ENCODE peak calls at places on chromosomes 1 and 21, in ten cellular contexts. One of them, this sample, is unnamed.
A peak's percentile ranks its signal among the peaks of the same experiment; 100 is the strongest.

GRCh38 chr1:84300501-84300900 is 1.0 kb upstream of the SAMD13 start:
- DNase-seq in AG09309: no peak
- DNase-seq in transverse colon: no peak
- DNase-seq in sigmoid colon: no peak
- DNase-seq in astrocyte of the cerebellum: no peak
- DNase-seq in cardiac fibroblast: no peak
- DNase-seq in choroid plexus epithelial cell: no peak
- DNase-seq in fibroblast of mammary gland: no peak
- DNase-seq in AG10803: no peak
- DNase-seq in pancreas: no peak
- DNase-seq in this sample: no peak

GRCh38 chr1:203172184-203173115 is 3.2 kb downstream of the MYBPH start:
- DNase-seq in pancreas: peak; percentile 82
- DNase-seq in astrocyte of the cerebellum: peak; percentile 31
- DNase-seq in sigmoid colon: peak; percentile 79
- DNase-seq in AG09309: no peak
- DNase-seq in transverse colon: peak; percentile 72
- DNase-seq in cardiac fibroblast: peak; percentile 52
- DNase-seq in AG10803: peak; percentile 64
- DNase-seq in fibroblast of mammary gland: peak; percentile 50
- DNase-seq in choroid plexus epithelial cell: peak; percentile 63
- DNase-seq in this sample: peak; percentile 75

GRCh38 chr1:36576677-36577076 is 94.0 kb upstream of the CSF3R start:
- DNase-seq in cardiac fibroblast: no peak
- DNase-seq in AG10803: no peak
- DNase-seq in transverse colon: no peak
- DNase-seq in fibroblast of mammary gland: no peak
- DNase-seq in pancreas: no peak
- DNase-seq in choroid plexus epithelial cell: no peak
- DNase-seq in AG09309: no peak
- DNase-seq in sigmoid colon: no peak
- DNase-seq in astrocyte of the cerebellum: no peak
- DNase-seq in this sample: no peak

GRCh38 chr21:42431196-42431595 is 27.5 kb downstream of the UBASH3A start:
- DNase-seq in sigmoid colon: no peak
- DNase-seq in AG10803: no peak
- DNase-seq in fibroblast of mammary gland: no peak
- DNase-seq in transverse colon: no peak
- DNase-seq in cardiac fibroblast: no peak
- DNase-seq in choroid plexus epithelial cell: no peak
- DNase-seq in pancreas: peak; percentile 32
- DNase-seq in AG09309: no peak
- DNase-seq in astrocyte of the cerebellum: no peak
- DNase-seq in this sample: no peak

GRCh38 chr1:27522148-27522859 is 32.3 kb upstream of the WASF2 start:
- DNase-seq in choroid plexus epithelial cell: no peak
- DNase-seq in AG09309: no peak
- DNase-seq in pancreas: no peak
- DNase-seq in transverse colon: no peak
- DNase-seq in astrocyte of the cerebellum: no peak
- DNase-seq in AG10803: no peak
- DNase-seq in sigmoid colon: no peak
- DNase-seq in cardiac fibroblast: no peak
- DNase-seq in fibroblast of mammary gland: peak; percentile 57
- DNase-seq in this sample: no peak

GRCh38 chr1:35097224-35097623 is 18.0 kb downstream of the ZMYM1 start:
- DNase-seq in astrocyte of the cerebellum: peak; percentile 32
- DNase-seq in pancreas: no peak
- DNase-seq in transverse colon: no peak
- DNase-seq in fibroblast of mammary gland: no peak
- DNase-seq in AG10803: peak; percentile 69
- DNase-seq in choroid plexus epithelial cell: peak; percentile 13
- DNase-seq in sigmoid colon: no peak
- DNase-seq in cardiac fibroblast: no peak
- DNase-seq in AG09309: peak; percentile 46
- DNase-seq in this sample: no peak

GRCh38 chr1:221832151-221832550 is 90.3 kb upstream of the DUSP10 start:
- DNase-seq in choroid plexus epithelial cell: no peak
- DNase-seq in astrocyte of the cerebellum: no peak
- DNase-seq in cardiac fibroblast: no peak
- DNase-seq in fibroblast of mammary gland: no peak
- DNase-seq in sigmoid colon: no peak
- DNase-seq in pancreas: no peak
- DNase-seq in transverse colon: no peak
- DNase-seq in AG09309: no peak
- DNase-seq in AG10803: no peak
- DNase-seq in this sample: no peak

GRCh38 chr1:174023438-174023837 is 1.3 kb upstream of the RC3H1 start:
- DNase-seq in cardiac fibroblast: peak; percentile 27
- DNase-seq in pancreas: no peak
- DNase-seq in sigmoid colon: no peak
- DNase-seq in choroid plexus epithelial cell: peak; percentile 54
- DNase-seq in transverse colon: peak; percentile 73
- DNase-seq in AG10803: peak; percentile 28
- DNase-seq in AG09309: no peak
- DNase-seq in astrocyte of the cerebellum: no peak
- DNase-seq in fibroblast of mammary gland: no peak
- DNase-seq in this sample: peak; percentile 51

GRCh38 chr1:204871405-204872037 is 859 bp downstream of the NFASC start:
- DNase-seq in sigmoid colon: peak; percentile 47
- DNase-seq in transverse colon: no peak
- DNase-seq in pancreas: no peak
- DNase-seq in AG10803: peak; percentile 46
- DNase-seq in cardiac fibroblast: no peak
- DNase-seq in choroid plexus epithelial cell: no peak
- DNase-seq in astrocyte of the cerebellum: no peak
- DNase-seq in fibroblast of mammary gland: no peak
- DNase-seq in AG09309: no peak
- DNase-seq in this sample: no peak

DNA sequence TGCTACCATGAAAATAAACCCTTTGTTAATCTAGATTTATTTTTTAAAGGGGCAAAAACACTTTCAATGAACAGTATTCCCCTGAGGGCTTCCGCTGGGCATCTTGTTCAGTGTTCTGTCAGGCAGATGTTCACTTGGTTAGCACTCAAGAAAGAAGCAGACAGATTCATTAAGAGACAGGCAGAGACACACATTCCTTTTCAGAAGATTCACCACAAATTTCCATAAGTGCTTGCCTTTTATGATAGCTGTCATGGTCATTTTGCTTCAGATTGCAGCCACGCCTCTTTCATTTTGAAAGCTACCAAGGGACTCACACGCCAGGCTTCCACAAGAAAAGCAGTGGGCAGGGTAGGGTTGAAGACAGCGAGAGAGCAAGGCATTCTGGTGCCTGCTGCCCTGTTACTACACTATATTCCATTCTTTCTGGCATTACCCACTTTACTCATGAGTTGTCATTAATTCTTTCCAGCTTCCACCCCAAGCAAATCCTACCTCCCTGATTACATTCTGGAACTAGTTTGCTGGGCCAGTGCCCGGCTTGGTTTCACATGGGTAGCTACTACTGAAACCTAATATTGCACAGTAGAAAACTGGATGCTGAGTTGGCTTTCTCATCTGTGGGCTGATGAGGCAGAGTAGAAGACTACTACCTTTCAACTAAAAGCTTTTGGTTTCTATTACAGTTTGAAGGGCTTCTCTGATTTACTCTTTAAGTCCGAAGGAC is 91.1 kb upstream of the COL24A1 start:
- DNase-seq in cardiac fibroblast: no peak
- DNase-seq in AG10803: peak; percentile 75
- DNase-seq in fibroblast of mammary gland: no peak
- DNase-seq in pancreas: no peak
- DNase-seq in transverse colon: no peak
- DNase-seq in choroid plexus epithelial cell: no peak
- DNase-seq in AG09309: peak; percentile 52
- DNase-seq in sigmoid colon: no peak
- DNase-seq in astrocyte of the cerebellum: peak; percentile 6
- DNase-seq in this sample: no peak
- H3K4me3 ChIP-seq in cardiac fibroblast: no peak overlapping the region
- H3K4me3 ChIP-seq in AG10803: peak overlapping the region; percentile 34
- H3K4me3 ChIP-seq in fibroblast of mammary gland: no peak overlapping the region
- H3K4me3 ChIP-seq in pancreas: no peak overlapping the region
- H3K4me3 ChIP-seq in transverse colon: no peak overlapping the region
- H3K4me3 ChIP-seq in choroid plexus epithelial cell: no peak overlapping the region
- H3K4me3 ChIP-seq in AG09309: peak overlapping the region; percentile 20
- H3K4me3 ChIP-seq in sigmoid colon: no peak overlapping the region
- H3K4me3 ChIP-seq in astrocyte of the cerebellum: no peak overlapping the region
- H3K4me3 ChIP-seq in this sample: no peak overlapping the region

GRCh38 chr1:7581754-7582264 is 189.3 kb upstream of the VAMP3 start:
- DNase-seq in fibroblast of mammary gland: peak; percentile 52
- DNase-seq in AG09309: no peak
- DNase-seq in transverse colon: no peak
- DNase-seq in cardiac fibroblast: peak; percentile 1
- DNase-seq in pancreas: no peak
- DNase-seq in AG10803: peak; percentile 8
- DNase-seq in sigmoid colon: peak; percentile 75
- DNase-seq in choroid plexus epithelial cell: peak; percentile 25
- DNase-seq in astrocyte of the cerebellum: no peak
- DNase-seq in this sample: peak; percentile 2
- TF ChIP-seq CTCF in fibroblast of mammary gland: no peak
- TF ChIP-seq CTCF in AG09309: no peak
- TF ChIP-seq CTCF in transverse colon: no peak
- TF ChIP-seq CTCF in cardiac fibroblast: no peak
- TF ChIP-seq CTCF in pancreas: no peak
- TF ChIP-seq CTCF in AG10803: no peak
- TF ChIP-seq CTCF in sigmoid colon: no peak
- TF ChIP-seq CTCF in choroid plexus epithelial cell: peak; percentile 32
- TF ChIP-seq CTCF in astrocyte of the cerebellum: no peak
- TF ChIP-seq CTCF in this sample: no peak

GRCh38 chr1:32247452-32247851 is 430 bp downstream of the FAM167B start:
- DNase-seq in choroid plexus epithelial cell: no peak
- DNase-seq in transverse colon: no peak
- DNase-seq in astrocyte of the cerebellum: no peak
- DNase-seq in AG10803: no peak
- DNase-seq in cardiac fibroblast: no peak
- DNase-seq in AG09309: no peak
- DNase-seq in pancreas: peak; percentile 58
- DNase-seq in sigmoid colon: peak; percentile 65
- DNase-seq in fibroblast of mammary gland: no peak
- DNase-seq in this sample: no peak

GRCh38 chr1:32246888-32247273 is at the start of gene FAM167B:
- DNase-seq in choroid plexus epithelial cell: peak; percentile 40
- DNase-seq in AG10803: peak; percentile 94
- DNase-seq in transverse colon: peak; percentile 12
- DNase-seq in fibroblast of mammary gland: peak; percentile 82
- DNase-seq in sigmoid colon: peak; percentile 77
- DNase-seq in cardiac fibroblast: peak; percentile 80
- DNase-seq in astrocyte of the cerebellum: no peak
- DNase-seq in AG09309: peak; percentile 80
- DNase-seq in pancreas: no peak
- DNase-seq in this sample: peak; percentile 91

GRCh38 chr1:32250893-32251716 is at the start of gene LCK:
- DNase-seq in AG10803: no peak
- DNase-seq in choroid plexus epithelial cell: no peak
- DNase-seq in cardiac fibroblast: no peak
- DNase-seq in fibroblast of mammary gland: no peak
- DNase-seq in sigmoid colon: no peak
- DNase-seq in pancreas: no peak
- DNase-seq in AG09309: no peak
- DNase-seq in transverse colon: peak; percentile 42
- DNase-seq in astrocyte of the cerebellum: no peak
- DNase-seq in this sample: no peak

GRCh38 chr1:32247983-32248889 is 1.2 kb downstream of the FAM167B start:
- DNase-seq in cardiac fibroblast: peak; percentile 67
- DNase-seq in astrocyte of the cerebellum: peak; percentile 12
- DNase-seq in sigmoid colon: peak; percentile 90
- DNase-seq in AG09309: no peak
- DNase-seq in pancreas: peak; percentile 91
- DNase-seq in transverse colon: peak; percentile 92
- DNase-seq in choroid plexus epithelial cell: peak; percentile 77
- DNase-seq in AG10803: peak; percentile 57
- DNase-seq in fibroblast of mammary gland: peak; percentile 63
- DNase-seq in this sample: peak; percentile 73

DNA sequence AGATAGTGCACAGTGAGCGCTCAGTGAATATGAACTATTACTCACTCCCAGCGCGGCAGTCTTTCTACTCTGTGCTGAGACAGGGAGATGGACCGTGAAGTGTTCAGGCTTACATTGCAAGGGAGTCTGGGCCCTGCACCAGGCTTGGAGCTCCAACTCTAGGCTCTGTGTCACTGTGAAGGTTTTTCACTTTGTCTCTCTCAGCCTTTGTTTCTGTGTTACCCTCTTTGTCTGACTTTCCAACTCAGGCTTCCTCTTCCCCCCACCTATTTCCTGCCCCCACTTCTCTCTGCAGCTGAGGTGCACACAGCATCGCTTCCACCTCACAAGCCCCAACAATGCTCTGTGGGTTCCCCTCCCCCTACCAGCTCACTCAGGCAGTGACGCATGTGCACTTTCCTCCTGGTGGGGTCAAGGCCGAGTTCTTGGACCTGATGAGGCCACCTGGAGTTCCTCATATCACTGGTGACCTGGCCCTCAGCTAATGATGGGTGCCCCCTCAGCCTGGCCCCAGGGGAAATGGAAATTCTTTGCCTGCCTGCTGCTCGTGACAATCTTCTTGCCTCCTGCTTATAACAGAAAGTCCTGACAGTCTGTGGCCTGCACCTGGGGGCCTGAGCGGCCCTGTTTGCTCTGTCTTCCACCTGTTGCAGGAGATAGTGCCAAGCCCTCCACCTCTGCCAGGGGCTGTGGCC is 1.1 kb upstream of the LCK start:
- DNase-seq in transverse colon: peak; percentile 79
- DNase-seq in AG09309: no peak
- DNase-seq in fibroblast of mammary gland: no peak
- DNase-seq in astrocyte of the cerebellum: no peak
- DNase-seq in choroid plexus epithelial cell: peak; percentile 45
- DNase-seq in pancreas: no peak
- DNase-seq in AG10803: no peak
- DNase-seq in cardiac fibroblast: peak; percentile 58
- DNase-seq in sigmoid colon: peak; percentile 67
- DNase-seq in this sample: peak; percentile 58
- H3K4me3 ChIP-seq in transverse colon: no peak overlapping the region
- H3K4me3 ChIP-seq in AG09309: no peak overlapping the region
- H3K4me3 ChIP-seq in fibroblast of mammary gland: no peak overlapping the region
- H3K4me3 ChIP-seq in astrocyte of the cerebellum: no peak overlapping the region
- H3K4me3 ChIP-seq in choroid plexus epithelial cell: no peak overlapping the region
- H3K4me3 ChIP-seq in pancreas: no peak overlapping the region
- H3K4me3 ChIP-seq in AG10803: no peak overlapping the region
- H3K4me3 ChIP-seq in cardiac fibroblast: no peak overlapping the region
- H3K4me3 ChIP-seq in sigmoid colon: no peak overlapping the region
- H3K4me3 ChIP-seq in this sample: no peak overlapping the region

GRCh38 chr1:193388165-193388564 is 201.8 kb upstream of the B3GALT2 start:
- DNase-seq in pancreas: no peak
- DNase-seq in cardiac fibroblast: no peak
- DNase-seq in astrocyte of the cerebellum: no peak
- DNase-seq in fibroblast of mammary gland: no peak
- DNase-seq in AG10803: no peak
- DNase-seq in choroid plexus epithelial cell: no peak
- DNase-seq in sigmoid colon: no peak
- DNase-seq in AG09309: no peak
- DNase-seq in transverse colon: no peak
- DNase-seq in this sample: no peak

DNA sequence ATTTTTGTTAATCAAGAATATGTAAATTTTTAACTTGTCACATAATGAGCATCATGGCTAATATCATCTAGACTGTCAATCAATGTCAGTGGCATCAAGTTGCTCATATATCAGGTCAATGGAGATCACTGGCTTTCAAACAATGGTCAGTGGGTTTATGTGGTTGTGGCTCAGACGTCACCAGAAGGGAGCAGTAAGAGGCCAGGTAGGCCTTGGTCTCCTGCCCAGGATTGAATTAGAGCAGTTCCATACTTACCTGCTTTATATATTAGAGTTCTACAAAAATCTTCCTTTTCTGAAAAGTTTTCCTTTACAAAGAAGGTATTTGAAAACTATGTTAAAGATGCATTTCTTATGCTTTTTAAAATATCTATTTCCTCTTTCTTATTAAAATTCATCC is 206.3 kb upstream of the B3GALT2 start:
- DNase-seq in cardiac fibroblast: no peak
- DNase-seq in fibroblast of mammary gland: no peak
- DNase-seq in astrocyte of the cerebellum: no peak
- DNase-seq in pancreas: no peak
- DNase-seq in AG09309: no peak
- DNase-seq in AG10803: no peak
- DNase-seq in sigmoid colon: no peak
- DNase-seq in choroid plexus epithelial cell: no peak
- DNase-seq in transverse colon: no peak
- DNase-seq in this sample: no peak
- TF ChIP-seq CTCF in cardiac fibroblast: no peak
- TF ChIP-seq CTCF in fibroblast of mammary gland: no peak
- TF ChIP-seq CTCF in astrocyte of the cerebellum: no peak
- TF ChIP-seq CTCF in pancreas: no peak
- TF ChIP-seq CTCF in AG09309: no peak
- TF ChIP-seq CTCF in AG10803: no peak
- TF ChIP-seq CTCF in sigmoid colon: no peak
- TF ChIP-seq CTCF in choroid plexus epithelial cell: no peak
- TF ChIP-seq CTCF in transverse colon: no peak
- TF ChIP-seq CTCF in this sample: no peak

This sample was measured in fibroblast of pulmonary artery.